ENCODE peak calls at places on chromosomes 3 and 15, in seven cellular contexts. One of them, this sample, is unnamed.
A peak's percentile ranks its signal among the peaks of the same experiment; 100 is the strongest.

GRCh38 chr3:126180477-126181397 is at the start of gene ALDH1L1:
- DNase-seq in Caco-2: no peak
- DNase-seq in neural progenitor cell: peak; percentile 84
- DNase-seq in astrocyte of the spinal cord: peak; percentile 37
- DNase-seq in AG09319: no peak
- DNase-seq in tibial artery: peak; percentile 92
- DNase-seq in PC-3: no peak
- DNase-seq in this sample: no peak

GRCh38 chr3:193301441-193301840 is 60.4 kb downstream of the PLAAT1 start:
- DNase-seq in astrocyte of the spinal cord: peak; percentile 45
- DNase-seq in Caco-2: no peak
- DNase-seq in AG09319: no peak
- DNase-seq in tibial artery: no peak
- DNase-seq in neural progenitor cell: no peak
- DNase-seq in PC-3: peak; percentile 72
- DNase-seq in this sample: no peak

GRCh38 chr15:62969442-62970089 is 73.0 kb upstream of the TPM1 start:
- DNase-seq in astrocyte of the spinal cord: no peak
- DNase-seq in neural progenitor cell: no peak
- DNase-seq in PC-3: peak; percentile 44
- DNase-seq in AG09319: no peak
- DNase-seq in Caco-2: no peak
- DNase-seq in tibial artery: no peak
- DNase-seq in this sample: no peak

GRCh38 chr3:127072971-127073851 is 90.3 kb downstream of the PLXNA1 start:
- DNase-seq in AG09319: no peak
- DNase-seq in Caco-2: no peak
- DNase-seq in astrocyte of the spinal cord: no peak
- DNase-seq in tibial artery: peak; percentile 56
- DNase-seq in PC-3: no peak
- DNase-seq in neural progenitor cell: no peak
- DNase-seq in this sample: no peak

GRCh38 chr3:94115482-94115881 is 52.6 kb downstream of the NSUN3 start:
- DNase-seq in tibial artery: no peak
- DNase-seq in AG09319: peak; percentile 8
- DNase-seq in astrocyte of the spinal cord: peak; percentile 46
- DNase-seq in neural progenitor cell: peak; percentile 33
- DNase-seq in PC-3: peak; percentile 68
- DNase-seq in Caco-2: no peak
- DNase-seq in this sample: no peak

GRCh38 chr15:46636220-46636619 is 1001.4 kb downstream of the SQOR start:
- DNase-seq in Caco-2: no peak
- DNase-seq in AG09319: no peak
- DNase-seq in neural progenitor cell: peak; percentile 26
- DNase-seq in astrocyte of the spinal cord: no peak
- DNase-seq in PC-3: peak; percentile 1
- DNase-seq in tibial artery: no peak
- DNase-seq in this sample: no peak

GRCh38 chr15:89654847-89655805 is at the start of gene KIF7:
- DNase-seq in Caco-2: no peak
- DNase-seq in astrocyte of the spinal cord: peak; percentile 66
- DNase-seq in tibial artery: no peak
- DNase-seq in PC-3: peak; percentile 62
- DNase-seq in AG09319: no peak
- DNase-seq in neural progenitor cell: peak; percentile 91
- DNase-seq in this sample: peak; percentile 41

GRCh38 chr3:115800489-115801080 is 177.3 kb downstream of the GAP43 start:
- DNase-seq in PC-3: peak; percentile 97
- DNase-seq in tibial artery: no peak
- DNase-seq in AG09319: no peak
- DNase-seq in neural progenitor cell: no peak
- DNase-seq in astrocyte of the spinal cord: peak; percentile 55
- DNase-seq in Caco-2: no peak
- DNase-seq in this sample: no peak

GRCh38 chr3:123258811-123259420 is 57.2 kb downstream of the SEC22A start:
- DNase-seq in PC-3: peak; percentile 81
- DNase-seq in tibial artery: no peak
- DNase-seq in AG09319: peak; percentile 25
- DNase-seq in neural progenitor cell: no peak
- DNase-seq in astrocyte of the spinal cord: peak; percentile 65
- DNase-seq in Caco-2: no peak
- DNase-seq in this sample: no peak

GRCh38 chr3:150488867-150489266 is 57.4 kb downstream of the SERP1 start:
- DNase-seq in Caco-2: no peak
- DNase-seq in AG09319: no peak
- DNase-seq in neural progenitor cell: no peak
- DNase-seq in PC-3: no peak
- DNase-seq in astrocyte of the spinal cord: no peak
- DNase-seq in tibial artery: no peak
- DNase-seq in this sample: no peak

GRCh38 chr3:191366675-191367074 is 36.3 kb upstream of the UTS2B start:
- DNase-seq in PC-3: no peak
- DNase-seq in tibial artery: no peak
- DNase-seq in neural progenitor cell: no peak
- DNase-seq in astrocyte of the spinal cord: peak; percentile 47
- DNase-seq in AG09319: no peak
- DNase-seq in Caco-2: no peak
- DNase-seq in this sample: no peak

GRCh38 chr15:64476550-64476949 is 16.2 kb downstream of the ZNF609 start:
- DNase-seq in astrocyte of the spinal cord: no peak
- DNase-seq in tibial artery: no peak
- DNase-seq in neural progenitor cell: no peak
- DNase-seq in Caco-2: no peak
- DNase-seq in PC-3: no peak
- DNase-seq in AG09319: no peak
- DNase-seq in this sample: no peak

GRCh38 chr15:40441012-40441735 is 421 bp downstream of the BAHD1 start:
- DNase-seq in AG09319: no peak
- DNase-seq in tibial artery: no peak
- DNase-seq in neural progenitor cell: peak; percentile 91
- DNase-seq in astrocyte of the spinal cord: no peak
- DNase-seq in Caco-2: no peak
- DNase-seq in PC-3: no peak
- DNase-seq in this sample: no peak

GRCh38 chr15:40443255-40443654 is 2.5 kb downstream of the BAHD1 start:
- DNase-seq in tibial artery: no peak
- DNase-seq in neural progenitor cell: no peak
- DNase-seq in PC-3: no peak
- DNase-seq in Caco-2: no peak
- DNase-seq in AG09319: no peak
- DNase-seq in astrocyte of the spinal cord: no peak
- DNase-seq in this sample: no peak

GRCh38 chr15:40440300-40441011 is at the start of gene BAHD1:
- DNase-seq in tibial artery: peak; percentile 99
- DNase-seq in PC-3: peak; percentile 95
- DNase-seq in AG09319: peak; percentile 85
- DNase-seq in Caco-2: peak; percentile 97
- DNase-seq in neural progenitor cell: peak; percentile 97
- DNase-seq in astrocyte of the spinal cord: peak; percentile 95
- DNase-seq in this sample: peak; percentile 97

GRCh38 chr15:40443846-40444245 is 3.1 kb downstream of the BAHD1 start:
- DNase-seq in PC-3: no peak
- DNase-seq in Caco-2: no peak
- DNase-seq in AG09319: no peak
- DNase-seq in astrocyte of the spinal cord: no peak
- DNase-seq in neural progenitor cell: no peak
- DNase-seq in tibial artery: no peak
- DNase-seq in this sample: no peak

DNA sequence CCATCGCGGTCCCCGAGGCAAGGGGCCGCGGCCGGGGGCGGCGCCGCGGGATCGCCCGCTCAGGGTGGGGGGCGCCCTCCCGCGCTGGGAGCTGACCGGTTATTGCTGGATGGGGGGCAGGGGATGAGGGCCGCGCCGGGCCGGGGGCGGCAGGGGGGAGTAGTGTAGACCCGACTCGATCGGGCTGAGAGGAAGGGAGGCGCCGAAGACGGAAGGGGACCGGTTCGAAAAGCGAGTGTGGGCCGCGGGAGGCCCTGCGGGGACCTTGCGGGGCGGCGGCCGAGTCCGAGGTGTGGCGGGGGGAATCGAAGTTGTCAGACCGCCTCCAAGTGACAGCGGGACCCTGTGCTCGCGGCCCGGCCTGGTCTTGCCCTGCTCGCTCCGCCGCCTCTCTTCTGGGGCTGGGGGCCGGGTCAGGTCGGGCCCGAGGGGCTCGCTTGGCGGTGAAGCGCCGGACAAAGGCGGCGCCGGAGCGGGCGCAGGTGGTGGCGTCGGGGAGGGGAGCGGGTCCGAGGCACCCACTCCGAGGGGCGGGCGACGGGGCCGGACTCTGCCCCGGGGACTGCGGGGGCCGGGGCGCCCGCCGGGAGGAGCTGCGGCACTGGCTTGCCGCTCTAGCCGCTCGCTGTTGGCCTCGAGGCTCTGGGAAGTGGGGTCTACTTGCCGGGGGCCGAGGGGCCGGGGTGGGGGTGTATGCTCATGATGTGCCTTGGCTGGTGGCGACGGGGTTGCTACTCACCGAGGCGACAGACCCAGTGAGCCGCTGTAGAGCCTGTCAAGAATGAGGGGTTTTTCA is 1.2 kb downstream of the BAHD1 start:
- DNase-seq in astrocyte of the spinal cord: no peak
- DNase-seq in tibial artery: peak; percentile 68
- DNase-seq in PC-3: no peak
- DNase-seq in Caco-2: no peak
- DNase-seq in neural progenitor cell: peak; percentile 69
- DNase-seq in AG09319: no peak
- DNase-seq in this sample: peak; percentile 56
- TF ChIP-seq CTCF in astrocyte of the spinal cord: no peak
- TF ChIP-seq CTCF in tibial artery: peak; percentile 15
- TF ChIP-seq CTCF in PC-3: peak; percentile 18
- TF ChIP-seq CTCF in Caco-2: no peak
- TF ChIP-seq CTCF in neural progenitor cell: peak; percentile 5
- TF ChIP-seq CTCF in AG09319: no peak
- TF ChIP-seq CTCF in this sample: no peak

DNA sequence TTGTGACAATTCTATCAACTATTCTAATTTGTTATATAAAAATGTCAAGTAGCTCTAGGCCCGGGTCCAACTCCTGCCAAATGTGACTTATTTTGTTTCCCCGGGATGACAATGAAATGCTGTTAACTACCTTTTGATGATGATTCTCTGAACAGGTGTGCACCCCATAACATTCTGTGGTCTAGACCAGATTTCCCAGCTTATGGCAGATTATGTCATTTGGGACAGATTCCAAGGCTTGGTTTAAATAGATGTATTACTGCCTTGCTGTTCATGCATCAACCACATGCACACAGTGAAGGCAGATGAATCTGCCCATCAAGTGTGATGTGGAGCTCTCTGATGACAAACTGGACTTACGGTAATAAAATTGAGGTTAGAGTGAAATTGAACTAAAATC is 150.5 kb downstream of the MECOM start:
- DNase-seq in Caco-2: no peak
- DNase-seq in AG09319: no peak
- DNase-seq in PC-3: no peak
- DNase-seq in tibial artery: no peak
- DNase-seq in astrocyte of the spinal cord: no peak
- DNase-seq in neural progenitor cell: no peak
- DNase-seq in this sample: no peak
- TF ChIP-seq CTCF in Caco-2: no peak
- TF ChIP-seq CTCF in AG09319: no peak
- TF ChIP-seq CTCF in PC-3: no peak
- TF ChIP-seq CTCF in tibial artery: no peak
- TF ChIP-seq CTCF in astrocyte of the spinal cord: no peak
- TF ChIP-seq CTCF in neural progenitor cell: no peak
- TF ChIP-seq CTCF in this sample: no peak

GRCh38 chr3:124492824-124493223 is 237.4 kb upstream of the UMPS start:
- DNase-seq in astrocyte of the spinal cord: peak; percentile 37
- DNase-seq in neural progenitor cell: no peak
- DNase-seq in AG09319: no peak
- DNase-seq in tibial artery: no peak
- DNase-seq in PC-3: peak; percentile 94
- DNase-seq in Caco-2: peak; percentile 68
- DNase-seq in this sample: peak; percentile 27
- TF ChIP-seq CTCF in astrocyte of the spinal cord: peak; percentile 38
- TF ChIP-seq CTCF in neural progenitor cell: peak; percentile 18
- TF ChIP-seq CTCF in AG09319: peak; percentile 24
- TF ChIP-seq CTCF in tibial artery: peak; percentile 37
- TF ChIP-seq CTCF in PC-3: peak; percentile 95
- TF ChIP-seq CTCF in Caco-2: peak; percentile 60
- TF ChIP-seq CTCF in this sample: no peak

GRCh38 chr3:99536555-99537314 is 101.7 kb upstream of the COL8A1 start:
- DNase-seq in PC-3: no peak
- DNase-seq in neural progenitor cell: no peak
- DNase-seq in AG09319: no peak
- DNase-seq in tibial artery: no peak
- DNase-seq in Caco-2: no peak
- DNase-seq in astrocyte of the spinal cord: no peak
- DNase-seq in this sample: no peak

GRCh38 chr3:99529265-99529664 is 109.1 kb upstream of the COL8A1 start:
- DNase-seq in Caco-2: no peak
- DNase-seq in tibial artery: no peak
- DNase-seq in astrocyte of the spinal cord: no peak
- DNase-seq in AG09319: no peak
- DNase-seq in neural progenitor cell: no peak
- DNase-seq in PC-3: no peak
- DNase-seq in this sample: no peak

GRCh38 chr3:99532246-99532645 is 106.1 kb upstream of the COL8A1 start:
- DNase-seq in Caco-2: peak; percentile 54
- DNase-seq in PC-3: peak; percentile 93
- DNase-seq in neural progenitor cell: peak; percentile 80
- DNase-seq in astrocyte of the spinal cord: peak; percentile 80
- DNase-seq in tibial artery: peak; percentile 70
- DNase-seq in AG09319: peak; percentile 29
- DNase-seq in this sample: peak; percentile 4

GRCh38 chr3:99537416-99537815 is 101.0 kb upstream of the COL8A1 start:
- DNase-seq in astrocyte of the spinal cord: no peak
- DNase-seq in neural progenitor cell: no peak
- DNase-seq in tibial artery: no peak
- DNase-seq in Caco-2: no peak
- DNase-seq in AG09319: no peak
- DNase-seq in PC-3: no peak
- DNase-seq in this sample: no peak

GRCh38 chr3:99534951-99535704 is 103.3 kb upstream of the COL8A1 start:
- DNase-seq in AG09319: no peak
- DNase-seq in neural progenitor cell: no peak
- DNase-seq in Caco-2: no peak
- DNase-seq in astrocyte of the spinal cord: peak; percentile 87
- DNase-seq in PC-3: peak; percentile 71
- DNase-seq in tibial artery: no peak
- DNase-seq in this sample: no peak
- TF ChIP-seq CTCF in AG09319: no peak
- TF ChIP-seq CTCF in neural progenitor cell: no peak
- TF ChIP-seq CTCF in Caco-2: no peak
- TF ChIP-seq CTCF in astrocyte of the spinal cord: no peak
- TF ChIP-seq CTCF in PC-3: no peak
- TF ChIP-seq CTCF in tibial artery: no peak
- TF ChIP-seq CTCF in this sample: no peak

This sample was measured in activated CD8-positive, alpha-beta T cell treated with anti-CD3 and anti-CD28 coated beads for 36 hours.